ENCODE peak calls at places on chromosomes 11 and 22, in seven cellular contexts. D, T, F, R, M, O and L are unnamed samples.

GRCh38 chr11:24679686-24680318 is 182.9 kb downstream of the LUZP2 start:
- DNase-seq in D (no peak), T (peak), F (no peak), R (no peak), M (no peak), O (no peak), L (no peak)

GRCh38 chr22:47456031-47456430 is 693.6 kb downstream of the TBC1D22A start:
- DNase-seq in D (no peak), T (no peak), F (no peak), R (no peak), M (no peak), O (no peak), L (no peak)

GRCh38 chr11:119062779-119063178 is 4.8 kb upstream of the VPS11 start:
- DNase-seq in D (peak), T (peak), F (no peak), R (no peak), M (no peak), O (no peak), L (no peak)

GRCh38 chr11:22407899-22408298 is 69.7 kb downstream of the SLC17A6 start:
- DNase-seq in D (no peak), T (no peak), F (no peak), R (no peak), M (no peak), O (no peak), L (no peak)

GRCh38 chr11:117928818-117929567 is at the start of gene TMPRSS13:
- DNase-seq in D (no peak), T (no peak), F (peak), R (no peak), M (no peak), O (no peak), L (peak)

GRCh38 chr11:36683823-36684222 is 85.8 kb upstream of the RAG2 start:
- DNase-seq in D (no peak), T (no peak), F (no peak), R (no peak), M (no peak), O (no peak), L (no peak)

GRCh38 chr11:61587541-61587941 is 6.7 kb upstream of the SYT7 start:
- DNase-seq in D (peak), T (no peak), F (no peak), R (no peak), M (peak), O (no peak), L (no peak)

GRCh38 chr11:66691311-66691980 is 13.8 kb upstream of the RBM4B start:
- DNase-seq in D (no peak), T (no peak), F (no peak), R (no peak), M (no peak), O (no peak), L (no peak)

GRCh38 chr11:112265659-112266409 is 5.2 kb upstream of the PLET1 start:
- DNase-seq in D (no peak), T (peak), F (no peak), R (no peak), M (no peak), O (no peak), L (no peak)

GRCh38 chr11:126336065-126336464 is 19.4 kb upstream of the ST3GAL4 start:
- DNase-seq in D (no peak), T (no peak), F (no peak), R (no peak), M (no peak), O (no peak), L (no peak)

GRCh38 chr11:20399498-20399897 is 12.0 kb downstream of the PRMT3 start:
- DNase-seq in D (no peak), T (no peak), F (no peak), R (no peak), M (no peak), O (no peak), L (no peak)

GRCh38 chr11:57072640-57073039 is 83.9 kb downstream of the OR5AK2 start:
- DNase-seq in D (peak), T (peak), F (no peak), R (no peak), M (no peak), O (no peak), L (no peak)

GRCh38 chr11:32440372-32440888 is 5.1 kb upstream of the WT1 start:
- DNase-seq in D (no peak), T (no peak), F (no peak), R (no peak), M (no peak), O (no peak), L (no peak)

GRCh38 chr22:20155330-20156041 is 4.6 kb upstream of the CCDC188 start:
- DNase-seq in D (peak), T (no peak), F (no peak), R (no peak), M (no peak), O (no peak), L (no peak)